ENCODE peak calls at places on chromosomes 3 and 15, in ten cellular contexts. One of them, this sample, is unnamed.

GRCh38 chr3:178475062-178475461 is 61.2 kb upstream of the KCNMB2 start:
- DNase-seq in AG09309: no peak
- DNase-seq in suprapubic skin: no peak
- DNase-seq in stomach: peak; percentile 28
- DNase-seq in fibroblast of mammary gland: no peak
- DNase-seq in adrenal gland: no peak
- DNase-seq in psoas muscle: no peak
- DNase-seq in AG04450: no peak
- DNase-seq in mammary epithelial cell: no peak
- DNase-seq in glutamatergic neuron: no peak
- DNase-seq in this sample: no peak

GRCh38 chr3:170572665-170573253 is 13.1 kb downstream of the SLC7A14 start:
- DNase-seq in AG09309: peak; percentile 29
- DNase-seq in suprapubic skin: no peak
- DNase-seq in stomach: no peak
- DNase-seq in fibroblast of mammary gland: peak; percentile 91
- DNase-seq in adrenal gland: no peak
- DNase-seq in psoas muscle: no peak
- DNase-seq in AG04450: peak; percentile 30
- DNase-seq in mammary epithelial cell: peak; percentile 71
- DNase-seq in glutamatergic neuron: no peak
- DNase-seq in this sample: peak; percentile 87

GRCh38 chr3:128787256-128788253 is 61.6 kb downstream of the RAB7A start:
- DNase-seq in AG09309: no peak
- DNase-seq in suprapubic skin: no peak
- DNase-seq in stomach: no peak
- DNase-seq in fibroblast of mammary gland: peak; percentile 83
- DNase-seq in adrenal gland: no peak
- DNase-seq in psoas muscle: no peak
- DNase-seq in AG04450: no peak
- DNase-seq in mammary epithelial cell: peak; percentile 96
- DNase-seq in glutamatergic neuron: no peak
- DNase-seq in this sample: peak; percentile 67

GRCh38 chr3:59451800-59452741 is 402.2 kb upstream of the CFAP20DC start:
- DNase-seq in AG09309: no peak
- DNase-seq in suprapubic skin: no peak
- DNase-seq in stomach: no peak
- DNase-seq in fibroblast of mammary gland: no peak
- DNase-seq in adrenal gland: no peak
- DNase-seq in psoas muscle: no peak
- DNase-seq in AG04450: no peak
- DNase-seq in mammary epithelial cell: no peak
- DNase-seq in glutamatergic neuron: no peak
- DNase-seq in this sample: no peak

GRCh38 chr3:73603771-73604171 is 21.0 kb downstream of the PDZRN3 start:
- DNase-seq in AG09309: no peak
- DNase-seq in suprapubic skin: no peak
- DNase-seq in stomach: no peak
- DNase-seq in fibroblast of mammary gland: peak; percentile 88
- DNase-seq in adrenal gland: no peak
- DNase-seq in psoas muscle: no peak
- DNase-seq in AG04450: no peak
- DNase-seq in mammary epithelial cell: no peak
- DNase-seq in glutamatergic neuron: no peak
- DNase-seq in this sample: peak; percentile 18

GRCh38 chr3:45741742-45742141 is 52.5 kb downstream of the SACM1L start:
- DNase-seq in AG09309: no peak
- DNase-seq in suprapubic skin: no peak
- DNase-seq in stomach: no peak
- DNase-seq in fibroblast of mammary gland: no peak
- DNase-seq in adrenal gland: no peak
- DNase-seq in psoas muscle: no peak
- DNase-seq in AG04450: no peak
- DNase-seq in mammary epithelial cell: no peak
- DNase-seq in glutamatergic neuron: no peak
- DNase-seq in this sample: no peak

GRCh38 chr15:43150171-43150929 is 17.0 kb downstream of the TMEM62 start:
- DNase-seq in AG09309: peak; percentile 96
- DNase-seq in suprapubic skin: no peak
- DNase-seq in stomach: no peak
- DNase-seq in fibroblast of mammary gland: peak; percentile 99
- DNase-seq in adrenal gland: no peak
- DNase-seq in psoas muscle: no peak
- DNase-seq in AG04450: peak; percentile 78
- DNase-seq in mammary epithelial cell: peak; percentile 100
- DNase-seq in glutamatergic neuron: no peak
- DNase-seq in this sample: peak; percentile 90

GRCh38 chr15:70132148-70132547 is 34.4 kb upstream of the TLE3 start:
- DNase-seq in AG09309: no peak
- DNase-seq in suprapubic skin: no peak
- DNase-seq in stomach: no peak
- DNase-seq in fibroblast of mammary gland: peak; percentile 75
- DNase-seq in adrenal gland: no peak
- DNase-seq in psoas muscle: no peak
- DNase-seq in AG04450: no peak
- DNase-seq in mammary epithelial cell: no peak
- DNase-seq in glutamatergic neuron: no peak
- DNase-seq in this sample: peak; percentile 61

GRCh38 chr3:98612587-98612986 is 19.2 kb upstream of the CPOX start:
- DNase-seq in AG09309: no peak
- DNase-seq in suprapubic skin: peak; percentile 75
- DNase-seq in stomach: no peak
- DNase-seq in fibroblast of mammary gland: no peak
- DNase-seq in adrenal gland: no peak
- DNase-seq in psoas muscle: no peak
- DNase-seq in AG04450: no peak
- DNase-seq in mammary epithelial cell: peak; percentile 48
- DNase-seq in glutamatergic neuron: no peak
- DNase-seq in this sample: no peak
- TF ChIP-seq CTCF in AG09309: peak; percentile 10
- TF ChIP-seq CTCF in suprapubic skin: peak; percentile 33
- TF ChIP-seq CTCF in stomach: no peak
- TF ChIP-seq CTCF in fibroblast of mammary gland: peak; percentile 1
- TF ChIP-seq CTCF in adrenal gland: no peak
- TF ChIP-seq CTCF in psoas muscle: no peak
- TF ChIP-seq CTCF in AG04450: no peak
- TF ChIP-seq CTCF in mammary epithelial cell: no peak
- TF ChIP-seq CTCF in glutamatergic neuron: no peak
- TF ChIP-seq CTCF in this sample: peak; percentile 9

DNA sequence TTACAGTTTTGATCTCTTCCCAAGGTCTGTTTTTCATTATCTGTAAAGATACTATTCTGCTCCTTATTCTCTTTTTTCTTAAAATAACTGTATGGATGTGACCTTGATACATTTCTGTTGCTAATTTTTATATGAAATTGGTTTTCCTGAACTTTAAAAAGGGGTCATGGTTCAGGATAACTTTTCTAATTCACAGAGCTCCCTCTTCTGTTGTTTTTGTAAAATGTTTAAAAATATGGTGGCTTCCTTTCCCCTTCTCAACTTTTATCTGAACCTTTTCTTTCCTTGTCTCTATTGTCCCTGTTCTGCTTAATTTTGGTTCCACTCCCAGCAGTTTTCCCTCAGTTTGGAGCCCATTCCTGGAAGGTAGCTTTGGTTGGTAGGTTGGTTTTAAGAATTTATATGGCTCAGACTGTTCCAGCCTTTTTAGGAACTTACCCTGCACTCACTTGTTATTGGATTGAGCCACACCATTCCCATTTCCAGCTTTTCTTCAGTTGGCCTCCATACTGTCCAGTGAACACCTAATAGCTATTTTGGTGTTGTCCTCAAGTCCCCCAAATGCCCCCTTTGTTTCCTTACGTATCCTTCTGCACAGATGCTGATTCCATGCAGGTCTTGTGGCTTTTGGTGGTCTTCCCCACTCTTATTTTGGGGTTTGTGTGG is 70.3 kb downstream of the SLMAP start:
- DNase-seq in AG09309: no peak
- DNase-seq in suprapubic skin: no peak
- DNase-seq in stomach: no peak
- DNase-seq in fibroblast of mammary gland: peak; percentile 20
- DNase-seq in adrenal gland: no peak
- DNase-seq in psoas muscle: no peak
- DNase-seq in AG04450: no peak
- DNase-seq in mammary epithelial cell: no peak
- DNase-seq in glutamatergic neuron: no peak
- DNase-seq in this sample: peak; percentile 32
- TF ChIP-seq CTCF in AG09309: peak; percentile 23
- TF ChIP-seq CTCF in suprapubic skin: no peak
- TF ChIP-seq CTCF in stomach: no peak
- TF ChIP-seq CTCF in fibroblast of mammary gland: peak; percentile 34
- TF ChIP-seq CTCF in adrenal gland: no peak
- TF ChIP-seq CTCF in psoas muscle: peak; percentile 13
- TF ChIP-seq CTCF in AG04450: peak; percentile 33
- TF ChIP-seq CTCF in mammary epithelial cell: no peak
- TF ChIP-seq CTCF in glutamatergic neuron: no peak
- TF ChIP-seq CTCF in this sample: peak; percentile 36

GRCh38 chr3:5020262-5020722 is 41.1 kb downstream of the BHLHE40 start:
- DNase-seq in AG09309: no peak
- DNase-seq in suprapubic skin: no peak
- DNase-seq in stomach: no peak
- DNase-seq in fibroblast of mammary gland: no peak
- DNase-seq in adrenal gland: no peak
- DNase-seq in psoas muscle: no peak
- DNase-seq in AG04450: no peak
- DNase-seq in mammary epithelial cell: no peak
- DNase-seq in glutamatergic neuron: no peak
- DNase-seq in this sample: no peak

GRCh38 chr3:5016218-5017161 is 37.3 kb downstream of the BHLHE40 start:
- DNase-seq in AG09309: no peak
- DNase-seq in suprapubic skin: no peak
- DNase-seq in stomach: peak; percentile 59
- DNase-seq in fibroblast of mammary gland: peak; percentile 65
- DNase-seq in adrenal gland: peak; percentile 63
- DNase-seq in psoas muscle: no peak
- DNase-seq in AG04450: no peak
- DNase-seq in mammary epithelial cell: peak; percentile 67
- DNase-seq in glutamatergic neuron: no peak
- DNase-seq in this sample: peak; percentile 80

GRCh38 chr3:5015056-5015455 is 35.8 kb downstream of the BHLHE40 start:
- DNase-seq in AG09309: no peak
- DNase-seq in suprapubic skin: no peak
- DNase-seq in stomach: no peak
- DNase-seq in fibroblast of mammary gland: no peak
- DNase-seq in adrenal gland: no peak
- DNase-seq in psoas muscle: no peak
- DNase-seq in AG04450: no peak
- DNase-seq in mammary epithelial cell: no peak
- DNase-seq in glutamatergic neuron: no peak
- DNase-seq in this sample: no peak

GRCh38 chr3:5019411-5020261 is 40.4 kb downstream of the BHLHE40 start:
- DNase-seq in AG09309: no peak
- DNase-seq in suprapubic skin: no peak
- DNase-seq in stomach: peak; percentile 38
- DNase-seq in fibroblast of mammary gland: peak; percentile 42
- DNase-seq in adrenal gland: no peak
- DNase-seq in psoas muscle: no peak
- DNase-seq in AG04450: no peak
- DNase-seq in mammary epithelial cell: no peak
- DNase-seq in glutamatergic neuron: no peak
- DNase-seq in this sample: no peak

DNA sequence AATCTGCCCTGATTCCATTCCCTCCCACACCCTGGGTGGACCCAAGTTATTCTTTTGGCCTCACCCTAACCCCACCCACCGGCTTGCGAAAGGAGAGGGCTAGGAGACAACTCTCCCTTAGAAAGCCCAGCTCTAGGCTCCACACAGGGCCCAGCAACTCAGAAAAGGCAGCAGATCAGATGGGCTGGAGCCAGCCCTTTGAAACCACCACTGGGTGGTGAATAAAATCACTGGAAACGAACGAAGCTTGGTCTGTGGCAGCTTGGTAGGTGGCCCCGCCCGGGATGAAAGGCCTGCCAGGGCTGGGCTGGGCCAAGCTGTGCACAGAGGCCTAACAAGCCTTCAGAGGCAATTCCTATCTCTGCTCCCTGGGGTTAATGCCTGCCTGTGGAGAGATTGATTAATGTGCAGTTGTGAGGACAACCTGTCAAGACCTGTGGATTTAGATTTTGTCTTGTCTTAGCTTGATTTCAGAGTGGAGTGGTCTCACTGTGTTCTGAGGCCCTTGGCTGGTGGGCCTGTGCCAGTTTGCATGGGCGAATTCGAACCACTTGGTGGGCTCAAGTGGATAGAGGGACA is 38.8 kb downstream of the BHLHE40 start:
- DNase-seq in AG09309: no peak
- DNase-seq in suprapubic skin: peak; percentile 86
- DNase-seq in stomach: peak; percentile 59
- DNase-seq in fibroblast of mammary gland: peak; percentile 72
- DNase-seq in adrenal gland: peak; percentile 31
- DNase-seq in psoas muscle: peak; percentile 80
- DNase-seq in AG04450: no peak
- DNase-seq in mammary epithelial cell: peak; percentile 83
- DNase-seq in glutamatergic neuron: no peak
- DNase-seq in this sample: peak; percentile 47
- TF ChIP-seq CTCF in AG09309: peak; percentile 7
- TF ChIP-seq CTCF in suprapubic skin: no peak
- TF ChIP-seq CTCF in stomach: no peak
- TF ChIP-seq CTCF in fibroblast of mammary gland: no peak
- TF ChIP-seq CTCF in adrenal gland: no peak
- TF ChIP-seq CTCF in psoas muscle: no peak
- TF ChIP-seq CTCF in AG04450: no peak
- TF ChIP-seq CTCF in mammary epithelial cell: no peak
- TF ChIP-seq CTCF in glutamatergic neuron: no peak
- TF ChIP-seq CTCF in this sample: no peak

DNA sequence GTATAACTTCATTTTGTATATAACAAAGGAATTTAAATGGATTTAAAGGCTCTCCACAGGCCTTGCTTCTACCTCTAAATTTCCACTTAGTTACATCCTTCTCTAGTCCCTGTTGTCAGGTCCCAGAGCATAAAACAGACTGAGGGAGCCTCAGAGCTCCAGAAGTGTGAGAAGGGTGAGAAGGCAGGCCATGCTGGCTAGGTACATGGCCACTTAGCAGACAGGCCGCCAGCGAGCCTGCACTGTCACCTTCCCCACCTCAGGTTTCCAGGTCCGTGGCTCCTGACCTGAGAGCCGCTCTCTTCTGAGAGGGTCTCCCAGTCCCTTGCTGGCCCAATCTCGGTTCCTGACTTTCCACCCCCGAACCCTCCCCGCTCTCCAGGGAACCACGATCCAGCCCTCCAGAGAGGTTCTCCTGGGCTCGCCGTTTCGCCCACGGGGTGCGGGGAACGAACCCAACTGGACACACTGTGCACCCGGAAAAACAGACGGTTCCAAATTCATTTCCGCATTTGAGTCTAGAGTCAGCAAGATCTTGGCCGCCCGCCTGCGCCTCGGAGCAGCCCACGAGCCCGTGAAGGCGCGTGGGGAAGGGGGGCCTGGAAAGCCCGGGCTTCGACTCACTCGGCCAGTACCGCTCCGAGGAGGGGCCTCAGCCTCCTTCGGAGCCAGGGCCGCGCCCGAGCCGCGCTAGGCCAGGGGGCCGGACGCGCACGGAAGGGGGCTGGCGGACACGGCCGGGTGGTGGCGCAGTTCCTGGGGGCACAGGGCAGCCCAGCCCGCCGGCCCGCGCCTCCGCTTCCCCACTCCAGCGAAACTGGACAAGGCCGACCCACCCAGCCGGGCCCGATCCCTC is 16.7 kb upstream of the SOX2 start:
- DNase-seq in AG09309: no peak
- DNase-seq in suprapubic skin: peak; percentile 74
- DNase-seq in stomach: peak; percentile 47
- DNase-seq in fibroblast of mammary gland: peak; percentile 30
- DNase-seq in adrenal gland: peak; percentile 29
- DNase-seq in psoas muscle: peak; percentile 68
- DNase-seq in AG04450: no peak
- DNase-seq in mammary epithelial cell: no peak
- DNase-seq in glutamatergic neuron: peak; percentile 74
- DNase-seq in this sample: no peak
- TF ChIP-seq CTCF in AG09309: no peak
- TF ChIP-seq CTCF in suprapubic skin: no peak
- TF ChIP-seq CTCF in stomach: no peak
- TF ChIP-seq CTCF in fibroblast of mammary gland: no peak
- TF ChIP-seq CTCF in adrenal gland: no peak
- TF ChIP-seq CTCF in psoas muscle: no peak
- TF ChIP-seq CTCF in AG04450: no peak
- TF ChIP-seq CTCF in mammary epithelial cell: no peak
- TF ChIP-seq CTCF in glutamatergic neuron: peak; percentile 11
- TF ChIP-seq CTCF in this sample: no peak

This sample was measured in choroid plexus epithelial cell.